ENCODE peak calls at places on chromosome 16, in eight cellular contexts. Y is NCI-H2081 treated with DMSO at 0.1 percent for 48 hours; K is hypothalamus; S is heart left ventricle; I is ureter; G is NAMALWA; D is stimulated activated CD8-positive, alpha-beta memory T cell treated with anti-CD3 and anti-CD28 coated beads, Interleukin-7, amount 100 ng/mL, for 1 hour; W is left cardiac atrium. T is an unnamed sample.

GRCh38 chr16:16120382-16121184 is 102.7 kb downstream of the ABCC6 start:
- DNase-seq in Y (peak; percentile 62), K (no peak), S (peak; percentile 74), I (peak; percentile 67), G (no peak), D (no peak), W (peak; percentile 72), T (peak; percentile 98)

GRCh38 chr16:69110406-69110805 is 5.0 kb downstream of the HAS3 start:
- DNase-seq in Y (no peak), K (no peak), S (no peak), I (no peak), G (no peak), D (no peak), W (no peak), T (no peak)

GRCh38 chr16:56199164-56199563 is 7.9 kb downstream of the GNAO1 start:
- DNase-seq in Y (no peak), K (no peak), S (no peak), I (no peak), G (no peak), D (no peak), W (no peak), T (no peak)

GRCh38 chr16:79751785-79752184 is 151.2 kb upstream of the MAF start:
- DNase-seq in Y (no peak), K (no peak), S (peak; percentile 62), I (peak; percentile 64), G (no peak), D (no peak), W (peak; percentile 44), T (no peak)

GRCh38 chr16:17205279-17206139 is 265.3 kb downstream of the XYLT1 start:
- DNase-seq in Y (no peak), K (no peak), S (no peak), I (peak; percentile 51), G (no peak), D (no peak), W (no peak), T (no peak)

GRCh38 chr16:27195068-27195741 is 8.1 kb upstream of the KDM8 start:
- DNase-seq in Y (no peak), K (no peak), S (no peak), I (no peak), G (no peak), D (no peak), W (no peak), T (no peak)

GRCh38 chr16:69865701-69866100 is 85.4 kb upstream of the CLEC18A start:
- DNase-seq in Y (no peak), K (no peak), S (peak; percentile 61), I (no peak), G (no peak), D (no peak), W (no peak), T (no peak)

GRCh38 chr16:87297918-87298631 is 19.1 kb downstream of the C16orf95 start:
- DNase-seq in Y (no peak), K (no peak), S (no peak), I (no peak), G (peak; percentile 75), D (no peak), W (no peak), T (no peak)

GRCh38 chr16:81480856-81481821 is 36.5 kb downstream of the CMIP start:
- DNase-seq in Y (no peak), K (no peak), S (peak; percentile 65), I (peak; percentile 61), G (peak; percentile 91), D (no peak), W (peak; percentile 59), T (peak; percentile 11)

GRCh38 chr16:21301168-21301894 is 23.2 kb upstream of the CRYM start:
- DNase-seq in Y (no peak), K (no peak), S (peak; percentile 72), I (peak; percentile 79), G (peak; percentile 90), D (no peak), W (peak; percentile 73), T (peak; percentile 83)

GRCh38 chr16:29745853-29746345 is at the start of gene C16orf54:
- DNase-seq in Y (no peak), K (peak; percentile 2), S (peak; percentile 77), I (peak; percentile 74), G (peak; percentile 88), D (peak; percentile 82), W (peak; percentile 58), T (no peak)

GRCh38 chr16:49092704-49093103 is 188.9 kb downstream of the CBLN1 start:
- DNase-seq in Y (no peak), K (no peak), S (no peak), I (no peak), G (no peak), D (no peak), W (no peak), T (no peak)

GRCh38 chr16:49019081-49019633 is 262.5 kb downstream of the CBLN1 start:
- DNase-seq in Y (no peak), K (no peak), S (no peak), I (no peak), G (no peak), D (no peak), W (no peak), T (peak; percentile 97)

GRCh38 chr16:22217890-22218730 is 12.0 kb downstream of the EEF2K start:
- DNase-seq in Y (no peak), K (no peak), S (peak; percentile 57), I (no peak), G (peak; percentile 54), D (no peak), W (no peak), T (no peak)

GRCh38 chr16:80693553-80693952 is 110.8 kb downstream of the CDYL2 start:
- DNase-seq in Y (no peak), K (no peak), S (no peak), I (no peak), G (no peak), D (no peak), W (no peak), T (no peak)

GRCh38 chr16:79316004-79316458 is 284.5 kb downstream of the MAF start:
- DNase-seq in Y (no peak), K (no peak), S (no peak), I (no peak), G (no peak), D (no peak), W (no peak), T (no peak)

GRCh38 chr16:70746708-70747424 is 54.1 kb downstream of the VAC14 start:
- DNase-seq in Y (no peak), K (no peak), S (peak; percentile 71), I (peak; percentile 90), G (no peak), D (no peak), W (peak; percentile 79), T (no peak)

GRCh38 chr16:15434079-15434424 is 336 bp upstream of the BMERB1 start:
- DNase-seq in Y (no peak), K (no peak), S (no peak), I (no peak), G (no peak), D (no peak), W (no peak), T (no peak)

GRCh38 chr16:4336701-4337539 is 14.2 kb downstream of the PAM16 start:
- DNase-seq in Y (no peak), K (no peak), S (no peak), I (no peak), G (no peak), D (no peak), W (no peak), T (no peak)

GRCh38 chr16:47461598-47462266 is 601 bp downstream of the PHKB start:
- DNase-seq in Y (no peak), K (no peak), S (no peak), I (no peak), G (peak; percentile 79), D (no peak), W (no peak), T (peak; percentile 15)

GRCh38 chr16:25893332-25893731 is 201.6 kb downstream of the HS3ST4 start:
- DNase-seq in Y (no peak), K (no peak), S (no peak), I (no peak), G (peak; percentile 15), D (no peak), W (no peak), T (no peak)

GRCh38 chr16:75402821-75403475 is 30.4 kb downstream of the CFDP1 start:
- DNase-seq in Y (no peak), K (no peak), S (no peak), I (no peak), G (peak; percentile 67), D (no peak), W (no peak), T (peak; percentile 68)

GRCh38 chr16:55759983-55760664 is 72.8 kb downstream of the CES1 start:
- DNase-seq in Y (no peak), K (no peak), S (no peak), I (peak; percentile 67), G (no peak), D (no peak), W (no peak), T (peak; percentile 32)

GRCh38 chr16:75535901-75536300 is at the start of gene CHST5:
- DNase-seq in Y (no peak), K (no peak), S (no peak), I (no peak), G (no peak), D (no peak), W (no peak), T (no peak)

GRCh38 chr16:79375351-79375750 is 225.2 kb downstream of the MAF start:
- DNase-seq in Y (no peak), K (no peak), S (no peak), I (no peak), G (no peak), D (no peak), W (no peak), T (no peak)

GRCh38 chr16:47358816-47359215 is 102.0 kb downstream of the ITFG1 start:
- DNase-seq in Y (no peak), K (no peak), S (no peak), I (no peak), G (no peak), D (no peak), W (no peak), T (no peak)

GRCh38 chr16:50270510-50271147 is 4.3 kb downstream of the ADCY7 start:
- DNase-seq in Y (no peak), K (no peak), S (peak; percentile 24), I (no peak), G (no peak), D (no peak), W (peak; percentile 19), T (no peak)

GRCh38 chr16:10578474-10579316 is 1.7 kb downstream of the EMP2 start:
- DNase-seq in Y (no peak), K (no peak), S (peak; percentile 56), I (peak; percentile 59), G (no peak), D (no peak), W (peak; percentile 47), T (no peak)

GRCh38 chr16:67399218-67399733 is 6.0 kb upstream of the TPPP3 start:
- DNase-seq in Y (no peak), K (peak; percentile 40), S (peak; percentile 45), I (no peak), G (peak; percentile 65), D (no peak), W (peak; percentile 62), T (no peak)

GRCh38 chr16:21001262-21001661 is 100.7 kb downstream of the LYRM1 start:
- DNase-seq in Y (no peak), K (no peak), S (no peak), I (no peak), G (peak; percentile 38), D (no peak), W (peak; percentile 23), T (no peak)

GRCh38 chr16:30075503-30076275 is at the start of gene PPP4C:
- DNase-seq in Y (no peak), K (peak; percentile 71), S (peak; percentile 93), I (peak; percentile 92), G (peak; percentile 90), D (peak; percentile 74), W (peak; percentile 94), T (peak; percentile 82)

GRCh38 chr16:16102738-16103137 is 120.6 kb downstream of the ABCC6 start:
- DNase-seq in Y (no peak), K (no peak), S (no peak), I (no peak), G (no peak), D (no peak), W (no peak), T (no peak)

GRCh38 chr16:89473136-89473712 is 17.1 kb downstream of the ANKRD11 start:
- DNase-seq in Y (no peak), K (no peak), S (no peak), I (no peak), G (no peak), D (no peak), W (no peak), T (no peak)

GRCh38 chr16:57191056-57191536 is 5.0 kb downstream of the RSPRY1 start:
- DNase-seq in Y (no peak), K (no peak), S (no peak), I (no peak), G (no peak), D (no peak), W (no peak), T (no peak)